ENCODE peak calls at places on chromosomes 6 and 20, in seven cellular contexts. O is adrenal gland, W is stomach, X is body of pancreas, H is heart left ventricle, S is heart right ventricle, U is astrocyte. Q is an unnamed sample.

GRCh38 chr6:32752580-32752979 is 10.8 kb downstream of the HLA-DQB2 start:
- DNase-seq in O (no peak), W (no peak), X (peak; percentile 15), H (no peak), S (no peak), U (no peak), Q (peak; percentile 46)

GRCh38 chr20:381581-382290 is 1.2 kb downstream of the TRIB3 start:
- DNase-seq in O (peak; percentile 82), W (peak; percentile 79), X (peak; percentile 73), H (peak; percentile 80), S (peak; percentile 80), U (peak; percentile 47), Q (peak; percentile 83)

GRCh38 chr6:93423542-93423941 is 4.2 kb upstream of the EPHA7 start:
- DNase-seq in O (no peak), W (no peak), X (peak; percentile 22), H (peak; percentile 37), S (no peak), U (peak; percentile 18), Q (no peak)

GRCh38 chr20:44911264-44911921 is 1.5 kb downstream of the PABPC1L start:
- DNase-seq in O (peak; percentile 79), W (peak; percentile 67), X (peak; percentile 72), H (no peak), S (peak; percentile 19), U (no peak), Q (peak; percentile 85)

GRCh38 chr6:116847234-116847633 is 18.4 kb upstream of the GPRC6A start:
- DNase-seq in O (no peak), W (no peak), X (no peak), H (no peak), S (no peak), U (peak; percentile 6), Q (no peak)

GRCh38 chr6:37688088-37688850 is 9.4 kb downstream of the MDGA1 start:
- DNase-seq in O (peak; percentile 62), W (no peak), X (no peak), H (no peak), S (no peak), U (no peak), Q (no peak)

GRCh38 chr6:12890171-12890790 is 173.7 kb downstream of the PHACTR1 start:
- DNase-seq in O (no peak), W (no peak), X (no peak), H (no peak), S (no peak), U (no peak), Q (no peak)

GRCh38 chr6:46963626-46964025 is 41.9 kb upstream of the ADGRF5 start:
- DNase-seq in O (no peak), W (no peak), X (no peak), H (no peak), S (peak; percentile 56), U (peak; percentile 96), Q (no peak)

GRCh38 chr6:55543633-55544309 is 35.2 kb downstream of the HMGCLL1 start:
- DNase-seq in O (no peak), W (no peak), X (no peak), H (no peak), S (no peak), U (no peak), Q (no peak)

GRCh38 chr6:168098431-168098861 is 19.4 kb upstream of the FRMD1 start:
- DNase-seq in O (no peak), W (no peak), X (no peak), H (peak; percentile 19), S (no peak), U (no peak), Q (no peak)

GRCh38 chr20:59972037-59972801 is 14.0 kb downstream of the CDH26 start:
- DNase-seq in O (no peak), W (no peak), X (no peak), H (no peak), S (no peak), U (no peak), Q (peak; percentile 60)

GRCh38 chr6:163354085-163354484 is 60.4 kb upstream of the QKI start:
- DNase-seq in O (peak; percentile 77), W (no peak), X (no peak), H (peak; percentile 44), S (no peak), U (peak; percentile 73), Q (no peak)

GRCh38 chr6:71410164-71410566 is 121.6 kb downstream of the OGFRL1 start:
- DNase-seq in O (no peak), W (peak; percentile 55), X (no peak), H (no peak), S (no peak), U (peak; percentile 47), Q (no peak)

GRCh38 chr20:49870261-49870660 is 45.1 kb downstream of the SPATA2 start:
- DNase-seq in O (no peak), W (no peak), X (no peak), H (no peak), S (no peak), U (no peak), Q (no peak)

GRCh38 chr20:49866051-49866450 is 49.3 kb downstream of the SPATA2 start:
- DNase-seq in O (no peak), W (no peak), X (no peak), H (no peak), S (no peak), U (no peak), Q (no peak)

GRCh38 chr20:49867453-49868215 is 47.7 kb downstream of the SPATA2 start:
- DNase-seq in O (no peak), W (no peak), X (no peak), H (no peak), S (no peak), U (no peak), Q (no peak)

GRCh38 chr20:49868964-49869363 is 46.4 kb downstream of the SPATA2 start:
- DNase-seq in O (no peak), W (no peak), X (no peak), H (no peak), S (no peak), U (no peak), Q (no peak)

GRCh38 chr20:49868538-49868937 is 46.8 kb downstream of the SPATA2 start:
- DNase-seq in O (no peak), W (no peak), X (no peak), H (no peak), S (no peak), U (no peak), Q (no peak)
- H3K36me3 ChIP-seq in O (no peaks in the 10 kb centered on the region), W (peaks cover 86% of the 10 kb centered on the region), X (peaks cover 7% of the 10 kb centered on the region), H (peaks cover 35% of the 10 kb centered on the region), S (no peaks in the 10 kb centered on the region), U (no peaks in the 10 kb centered on the region), Q (peaks cover 20% of the 10 kb centered on the region)

GRCh38 chr6:146775227-146775626 is 176.5 kb downstream of the ADGB start:
- DNase-seq in O (no peak), W (no peak), X (no peak), H (no peak), S (no peak), U (no peak), Q (no peak)
- TF ChIP-seq CTCF in O (peak; percentile 8), W (no peak), X (no peak), H (no peak), S (no peak), U (no peak), Q (no peak)

DNA sequence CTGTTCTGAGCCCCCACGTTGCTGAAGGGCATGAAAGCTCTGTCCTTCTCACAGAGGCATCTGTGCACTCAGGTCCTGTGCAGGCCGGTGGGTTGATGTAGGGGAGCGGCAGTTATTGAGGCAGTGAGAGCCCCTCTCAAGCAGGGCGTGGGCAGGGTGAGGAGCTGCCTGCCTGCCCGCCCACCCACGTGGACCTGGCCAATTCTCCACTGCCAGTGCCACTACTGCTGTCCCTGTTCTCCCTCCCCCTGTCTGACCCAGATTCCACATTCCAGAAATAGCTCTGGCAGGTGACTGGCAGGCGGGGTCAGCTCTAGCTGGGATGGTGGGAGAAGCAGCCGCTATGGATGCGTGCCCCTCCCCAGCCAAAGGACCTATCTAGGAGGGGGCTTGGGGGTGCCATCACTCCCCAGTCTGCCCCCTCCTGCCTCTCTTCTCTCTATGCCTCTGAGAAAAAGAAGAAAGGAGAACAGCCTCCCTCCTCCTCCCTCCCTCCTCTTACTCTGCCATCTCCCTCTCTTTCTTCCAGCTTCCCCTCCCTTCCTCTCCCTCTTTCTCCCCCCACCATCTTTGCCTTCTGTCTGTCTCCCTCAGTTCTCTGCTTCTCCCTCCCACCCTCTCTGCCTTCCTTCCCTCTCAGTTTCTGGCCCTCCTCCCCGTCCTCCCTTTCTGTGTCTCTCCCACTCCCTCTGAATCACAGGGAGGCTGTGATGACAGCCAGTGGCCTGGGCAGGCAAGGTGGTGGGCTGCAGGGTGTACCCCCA is 86.5 kb upstream of the MYL9 start:
- DNase-seq in O (peak; percentile 82), W (peak; percentile 45), X (peak; percentile 45), H (peak; percentile 56), S (peak; percentile 49), U (no peak), Q (no peak)
- H3K4me1 ChIP-seq in O (peaks cover 13% of the 10 kb centered on the region), W (no peaks in the 10 kb centered on the region), X (peaks cover 13% of the 10 kb centered on the region), H (peaks cover 11% of the 10 kb centered on the region), S (peaks cover 11% of the 10 kb centered on the region), U (peaks cover 9% of the 10 kb centered on the region), Q (no peaks in the 10 kb centered on the region)

GRCh38 chr6:106662458-106662857 is 33.1 kb downstream of the QRSL1 start:
- DNase-seq in O (no peak), W (no peak), X (no peak), H (no peak), S (no peak), U (no peak), Q (no peak)

GRCh38 chr6:106658469-106658868 is 29.1 kb downstream of the QRSL1 start:
- DNase-seq in O (no peak), W (no peak), X (no peak), H (no peak), S (no peak), U (no peak), Q (no peak)

GRCh38 chr6:106659859-106660258 is 30.5 kb downstream of the QRSL1 start:
- DNase-seq in O (no peak), W (no peak), X (no peak), H (no peak), S (no peak), U (no peak), Q (no peak)
- H3K36me3 ChIP-seq in O (no peaks in the 10 kb centered on the region), W (peaks cover 93% of the 10 kb centered on the region), X (peaks cover 4% of the 10 kb centered on the region), H (peaks cover 76% of the 10 kb centered on the region), S (no peaks in the 10 kb centered on the region), U (peaks cover 6% of the 10 kb centered on the region), Q (peaks cover 19% of the 10 kb centered on the region)

DNA sequence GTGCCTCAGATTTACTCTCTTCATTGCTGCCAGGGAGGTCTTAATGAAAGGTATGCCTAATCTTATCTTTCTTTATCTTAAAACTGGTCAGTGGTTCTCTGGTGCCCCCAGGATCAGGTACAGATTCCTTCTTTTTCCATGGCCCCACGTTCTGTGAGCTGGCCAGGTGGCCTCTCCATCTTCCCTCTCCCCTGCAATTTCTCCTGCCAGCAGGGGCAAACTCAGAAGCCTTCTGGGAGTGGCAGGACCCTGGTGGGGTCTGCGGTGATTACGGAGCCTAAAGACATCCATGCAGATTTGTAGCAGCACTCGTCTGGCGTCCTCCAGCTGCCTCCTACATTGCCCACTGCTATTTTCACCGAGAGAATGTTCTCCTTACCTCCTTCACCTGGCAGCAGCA is 95.8 kb downstream of the CCDC170 start:
- DNase-seq in O (no peak), W (no peak), X (no peak), H (no peak), S (no peak), U (no peak), Q (no peak)
- TF ChIP-seq CTCF in O (no peak), W (no peak), X (no peak), H (no peak), S (no peak), U (no peak), Q (no peak)